ENCODE peak calls at places on chromosomes 12 and 14, in four cellular contexts. E is fibroblast of lung, G is AG04449, K is mucosa of descending colon. J is an unnamed sample.

GRCh38 chr12:53302903-53303302 is 3.4 kb downstream of the MYG1 start:
- DNase-seq in E (no peak), G (no peak), K (no peak), J (no peak)

GRCh38 chr14:90281261-90281660 is 24.9 kb downstream of the PSMC1 start:
- DNase-seq in E (peak), G (no peak), K (no peak), J (peak)

GRCh38 chr14:95562892-95563685 is 28.2 kb downstream of the GLRX5 start:
- DNase-seq in E (no peak), G (no peak), K (no peak), J (no peak)

GRCh38 chr14:20002319-20002718 is 356 bp downstream of the OR4Q2 start:
- DNase-seq in E (no peak), G (no peak), K (no peak), J (no peak)

GRCh38 chr12:102300824-102301461 is 103.3 kb upstream of the PMCH start:
- DNase-seq in E (peak), G (no peak), K (no peak), J (no peak)

GRCh38 chr14:99509871-99510555 is 28.8 kb downstream of the CCNK start:
- DNase-seq in E (no peak), G (no peak), K (no peak), J (no peak)

GRCh38 chr14:92513966-92514843 is 624 bp downstream of the RIN3 start:
- DNase-seq in E (peak), G (no peak), K (peak), J (no peak)

GRCh38 chr14:93765970-93766369 is 22.3 kb downstream of the PRIMA1 start:
- DNase-seq in E (no peak), G (no peak), K (no peak), J (no peak)

GRCh38 chr14:21475767-21476525 is 813 bp downstream of the RAB2B start:
- DNase-seq in E (no peak), G (no peak), K (no peak), J (no peak)

GRCh38 chr12:124391340-124392261 is 96.7 kb downstream of the RFLNA start:
- DNase-seq in E (peak), G (no peak), K (peak), J (no peak)

GRCh38 chr14:104724407-104724980 is 465 bp downstream of the ADSS1 start:
- DNase-seq in E (no peak), G (no peak), K (peak), J (no peak)

GRCh38 chr14:83483063-83483462 is 1949.4 kb upstream of the SEL1L start:
- DNase-seq in E (peak), G (no peak), K (no peak), J (no peak)

GRCh38 chr14:83164016-83164415 is 1630.4 kb upstream of the SEL1L start:
- DNase-seq in E (peak), G (no peak), K (no peak), J (peak)

GRCh38 chr14:96676161-96676560 is 121.0 kb upstream of the VRK1 start:
- DNase-seq in E (peak), G (no peak), K (no peak), J (peak)

GRCh38 chr12:119841433-119842210 is 35.5 kb downstream of the CIT start:
- DNase-seq in E (peak), G (no peak), K (no peak), J (no peak)

GRCh38 chr12:104479141-104479662 is 22.5 kb downstream of the CHST11 start:
- DNase-seq in E (no peak), G (no peak), K (no peak), J (no peak)

DNA sequence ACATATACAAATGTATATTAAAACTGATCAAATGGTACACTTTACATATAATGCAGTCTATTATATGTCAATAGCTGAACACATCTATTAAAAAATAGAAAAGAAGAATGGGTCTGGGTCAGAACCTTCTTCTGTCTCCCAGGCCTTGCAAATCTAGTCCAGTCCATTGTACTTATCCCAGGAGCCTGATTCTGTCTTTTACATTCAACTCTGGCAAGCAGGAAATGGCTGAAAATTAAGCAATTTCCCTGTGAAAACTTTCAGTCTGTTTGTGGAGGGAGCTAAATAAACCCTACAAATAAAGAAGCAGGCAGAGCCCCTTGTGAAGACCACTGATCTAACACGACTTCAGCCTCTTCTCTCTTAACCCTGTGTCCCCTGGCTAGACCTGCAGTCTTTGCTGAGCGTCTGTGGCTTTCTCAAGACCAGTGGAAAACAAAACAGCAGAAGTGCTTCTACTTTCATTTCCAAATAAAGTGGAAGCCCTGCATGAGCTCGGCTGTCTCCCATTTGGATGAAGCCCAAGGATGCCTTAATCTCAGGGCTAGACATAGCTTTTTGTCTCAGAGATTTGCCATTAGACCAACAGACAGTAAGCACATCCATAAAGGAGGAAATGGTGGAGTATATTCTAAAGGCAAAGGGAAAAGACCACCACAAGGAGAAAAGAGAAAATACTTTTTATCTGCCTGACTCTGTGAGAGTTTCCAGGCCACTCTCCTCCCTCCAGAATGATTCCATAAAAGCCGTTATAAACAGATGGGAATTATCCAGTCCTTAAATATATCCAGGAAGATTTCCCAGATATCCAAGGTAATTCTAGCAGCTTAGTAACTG is 48.2 kb downstream of the CRACR2A start:
- DNase-seq in E (no peak), G (no peak), K (no peak), J (no peak)
- H3K4me3 ChIP-seq in E (no peak), G (no peak), K (no peak), J (no peak)

DNA sequence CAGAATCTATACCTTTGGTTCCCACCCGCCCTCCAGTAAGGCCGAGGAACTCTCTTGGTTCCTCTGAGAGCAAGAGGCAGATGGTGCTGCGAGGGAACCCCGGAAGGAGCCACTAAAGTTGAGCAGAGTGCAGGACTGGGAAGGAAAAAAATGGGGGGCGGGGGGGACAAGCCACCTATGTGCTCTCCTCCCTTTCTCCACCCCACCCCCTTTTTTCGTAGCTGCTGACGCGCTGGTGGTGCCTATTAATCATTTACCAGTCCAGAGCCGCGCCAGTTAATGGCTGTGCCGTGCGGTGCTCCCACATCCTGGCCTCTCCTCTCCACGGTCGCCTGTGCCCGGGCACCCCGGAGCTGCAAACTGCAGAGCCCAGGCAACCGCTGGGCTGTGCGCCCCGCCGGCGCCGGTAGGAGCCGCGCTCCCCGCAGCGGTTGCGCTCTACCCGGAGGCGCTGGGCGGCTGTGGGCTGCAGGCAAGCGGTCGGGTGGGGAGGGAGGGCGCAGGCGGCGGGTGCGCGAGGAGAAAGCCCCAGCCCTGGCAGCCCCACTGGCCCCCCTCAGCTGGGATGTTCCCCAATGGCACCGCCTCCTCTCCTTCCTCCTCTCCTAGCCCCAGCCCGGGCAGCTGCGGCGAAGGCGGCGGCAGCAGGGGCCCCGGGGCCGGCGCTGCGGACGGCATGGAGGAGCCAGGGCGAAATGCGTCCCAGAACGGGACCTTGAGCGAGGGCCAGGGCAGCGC is 1.3 kb downstream of the SSTR1 start:
- DNase-seq in E (peak), G (no peak), K (peak), J (no peak)
- TF ChIP-seq CTCF in E (peak), G (peak), K (no peak), J (peak)

DNA sequence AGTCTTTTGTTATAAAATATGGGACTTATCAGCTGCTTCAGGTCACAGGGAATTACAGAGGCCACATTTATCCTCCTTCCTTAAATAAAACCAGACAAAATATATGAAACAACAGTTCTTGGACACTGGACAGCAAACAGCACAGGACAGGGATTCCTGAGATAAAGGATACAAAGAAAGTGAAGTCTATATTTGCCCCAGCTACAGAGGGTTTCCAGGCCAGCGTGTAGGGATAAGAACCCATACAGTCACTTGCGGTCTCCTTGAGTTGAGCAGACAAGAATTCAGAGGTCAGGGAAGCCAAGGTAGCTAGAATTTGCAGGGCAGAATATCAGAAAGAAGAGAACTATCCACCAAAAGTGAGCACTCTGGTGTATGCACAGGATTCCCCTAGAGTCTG is 8.8 kb upstream of the LLPH start:
- DNase-seq in E (no peak), G (no peak), K (no peak), J (no peak)
- H3K4me3 ChIP-seq in E (no peak), G (no peak), K (no peak), J (no peak)

GRCh38 chr14:86052868-86053267 is 522.9 kb downstream of the FLRT2 start:
- DNase-seq in E (no peak), G (no peak), K (no peak), J (no peak)

GRCh38 chr14:86055512-86055911 is 525.6 kb downstream of the FLRT2 start:
- DNase-seq in E (peak), G (no peak), K (no peak), J (no peak)

GRCh38 chr14:86057018-86057667 is 527.2 kb downstream of the FLRT2 start:
- DNase-seq in E (peak), G (no peak), K (no peak), J (no peak)
- TF ChIP-seq CTCF in E (peak), G (peak), K (no peak), J (peak)

GRCh38 chr12:57610553-57611115 is 601 bp upstream of the ARHGEF25 start:
- DNase-seq in E (no peak), G (no peak), K (peak), J (no peak)

GRCh38 chr12:57613427-57614109 is 2.3 kb downstream of the ARHGEF25 start:
- DNase-seq in E (no peak), G (no peak), K (no peak), J (no peak)

GRCh38 chr12:57612711-57613426 is 1.6 kb downstream of the ARHGEF25 start:
- DNase-seq in E (no peak), G (no peak), K (no peak), J (no peak)

GRCh38 chr12:57611116-57611809 is at the start of gene ARHGEF25:
- DNase-seq in E (peak), G (no peak), K (peak), J (no peak)

GRCh38 chr12:57611810-57612710 is 825 bp downstream of the ARHGEF25 start:
- DNase-seq in E (no peak), G (no peak), K (no peak), J (no peak)
- H3K4me3 ChIP-seq in E (peak), G (peak), K (no peak), J (peak)

GRCh38 chr14:60021619-60022018 is 70.1 kb upstream of the PCNX4 start:
- DNase-seq in E (no peak), G (no peak), K (no peak), J (no peak)
- TF ChIP-seq CTCF in E (no peak), G (no peak), K (no peak), J (no peak)

J was measured in astrocyte of the cerebellum.